ENCODE peak calls at places on chromosomes 7 and 10, in eight cellular contexts. O, G, N, I, F, Z, P and C are unnamed samples. For H3K36me3, the result is how much of the 10 kb centered on the place peaks cover.

GRCh38 chr7:125775319-125775718 is 845.7 kb upstream of the POT1 start:
- DNase-seq in I (no peak), N (no peak), F (no peak), G (no peak), Z (no peak), O (no peak), P (no peak), C (no peak)

GRCh38 chr7:117484988-117485655 is 5.3 kb downstream of the CFTR start:
- DNase-seq in O (no peak), Z (no peak), P (no peak), G (no peak), N (no peak), I (no peak), F (no peak), C (no peak)

GRCh38 chr10:30745953-30746352 is 116.4 kb upstream of the LYZL2 start:
- DNase-seq in N (no peak), F (no peak), O (no peak), P (no peak), G (no peak), Z (no peak), I (no peak), C (no peak)

GRCh38 chr7:16416289-16417282 is 4.8 kb downstream of the CRPPA start:
- DNase-seq in N (no peak), O (no peak), G (peak), I (no peak), P (no peak), Z (no peak), F (no peak), C (no peak)

GRCh38 chr10:71860243-71861029 is 9.4 kb upstream of the PSAP start:
- DNase-seq in N (peak), P (peak), F (peak), I (peak), Z (peak), O (peak), G (peak), C (peak)

GRCh38 chr10:43105119-43105792 is 28.4 kb downstream of the RET start:
- DNase-seq in O (peak), I (peak), Z (peak), P (peak), N (peak), G (peak), F (peak), C (peak)

GRCh38 chr10:58675321-58675720 is 162.6 kb downstream of the BICC1 start:
- DNase-seq in I (no peak), Z (no peak), N (no peak), G (no peak), O (no peak), F (no peak), P (no peak), C (no peak)

GRCh38 chr7:50119815-50120637 is 27.0 kb upstream of the ZPBP start:
- DNase-seq in F (no peak), O (no peak), Z (no peak), P (no peak), N (no peak), I (peak), G (no peak), C (no peak)

GRCh38 chr10:91296471-91296870 is 76.0 kb downstream of the PCGF5 start:
- DNase-seq in O (peak), F (no peak), N (no peak), G (no peak), Z (no peak), I (peak), P (no peak), C (no peak)

GRCh38 chr7:157370761-157371160 is 34.0 kb downstream of the DNAJB6 start:
- DNase-seq in O (no peak), F (no peak), Z (no peak), G (no peak), P (no peak), I (no peak), N (peak), C (no peak)
- TF ChIP-seq POLR2A in O (no peak), F (no peak), Z (no peak), G (no peak), P (no peak), I (no peak), N (no peak), C (no peak)

DNA sequence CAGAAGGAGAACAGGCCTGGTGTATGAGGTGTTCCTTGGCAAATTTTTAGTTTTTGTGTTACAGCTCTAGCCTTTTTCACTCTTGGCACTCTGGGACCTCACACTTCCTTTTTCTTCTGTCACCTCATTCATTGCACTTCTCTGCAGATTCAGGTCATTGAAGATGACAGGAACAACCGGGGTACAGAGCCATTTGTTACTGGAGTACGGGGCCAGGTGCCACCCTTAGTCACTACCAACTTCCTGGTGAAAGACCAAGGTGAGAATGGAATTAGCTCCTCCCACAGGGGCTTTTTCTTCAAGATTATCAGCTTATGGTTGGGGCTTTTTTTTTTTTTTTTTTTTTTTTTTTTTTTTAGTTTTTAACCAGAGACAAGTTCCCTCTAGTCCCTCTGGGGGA is 18.5 kb upstream of the CHCHD1 start:
- DNase-seq in I (no peak), O (no peak), P (no peak), N (no peak), F (no peak), Z (no peak), G (no peak), C (no peak)
- H3K36me3 ChIP-seq in I (half or more), O (half or more), P (under half), N (half or more), F (half or more), Z (under half), G (half or more), C (under half)

GRCh38 chr7:134083766-134084487 is 43.2 kb upstream of the LRGUK start:
- DNase-seq in G (no peak), I (peak), F (no peak), P (no peak), Z (no peak), N (no peak), O (no peak), C (no peak)
- TF ChIP-seq POLR2A in G (no peak), I (no peak), F (no peak), P (no peak), Z (no peak), N (no peak), O (no peak), C (no peak)

GRCh38 chr7:5309146-5309545 is 26.4 kb downstream of the SLC29A4 start:
- DNase-seq in F (no peak), P (no peak), O (no peak), N (no peak), I (no peak), G (no peak), Z (no peak), C (no peak)
- H3K36me3 ChIP-seq in F (half or more), P (under half), O (under half), N (half or more), I (under half), G (under half), Z (under half), C (under half)

DNA sequence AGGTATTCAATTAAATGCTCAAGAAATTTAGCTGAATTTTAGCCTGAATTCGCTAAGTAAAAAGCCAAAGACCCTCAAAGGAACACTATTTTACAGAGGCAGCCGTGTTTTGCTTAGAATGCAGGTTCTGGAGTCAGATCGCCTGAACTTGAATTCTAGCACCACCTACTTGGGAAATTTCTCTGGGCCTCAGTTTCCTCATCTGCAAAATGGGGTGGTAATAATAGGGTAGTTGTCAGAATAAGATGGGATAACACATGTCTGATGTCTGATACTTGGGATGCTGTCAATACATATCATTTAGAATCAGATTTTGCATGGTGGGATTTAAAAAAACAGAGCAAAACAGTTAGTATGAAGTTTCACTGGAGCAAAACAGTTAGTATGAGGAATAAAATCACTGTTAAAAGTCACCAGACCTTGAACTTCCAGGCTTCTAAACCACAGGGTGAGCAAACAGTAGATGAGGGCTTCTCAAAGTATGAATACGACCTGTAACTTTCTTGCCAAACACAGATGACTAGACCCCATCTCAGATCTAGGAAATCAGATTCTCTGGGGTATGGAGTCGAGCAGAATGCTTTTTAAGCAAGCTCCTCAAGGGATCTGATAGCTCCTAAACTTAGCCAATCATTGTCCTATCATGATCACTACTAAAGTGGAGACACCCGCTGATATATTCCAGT is 75.4 kb downstream of the ATXN7L1 start:
- DNase-seq in O (no peak), N (no peak), Z (no peak), G (no peak), I (no peak), F (no peak), P (no peak), C (no peak)
- TF ChIP-seq POLR2A in O (no peak), N (no peak), Z (no peak), G (no peak), I (no peak), F (no peak), P (no peak), C (no peak)

GRCh38 chr10:50304655-50305054 is 53.3 kb upstream of the ASAH2 start:
- DNase-seq in G (no peak), P (no peak), O (no peak), N (no peak), F (no peak), I (no peak), Z (no peak), C (no peak)
- H3K36me3 ChIP-seq in G (under half), P (under half), O (under half), N (under half), F (under half), I (under half), Z (under half), C (under half)

GRCh38 chr7:103344453-103345149 is at the start of gene DNAJC2:
- DNase-seq in O (peak), N (peak), I (peak), Z (peak), F (peak), P (peak), G (peak), C (peak)

GRCh38 chr7:103348959-103349358 is 1.5 kb downstream of the PSMC2 start:
- DNase-seq in N (no peak), G (no peak), F (no peak), P (no peak), I (no peak), Z (no peak), O (no peak), C (no peak)

GRCh38 chr7:103348452-103348851 is 1.0 kb downstream of the PSMC2 start:
- DNase-seq in N (no peak), Z (no peak), G (no peak), O (no peak), I (no peak), F (no peak), P (no peak), C (no peak)

GRCh38 chr7:103343758-103344452 is 662 bp downstream of the DNAJC2 start:
- DNase-seq in G (peak), I (no peak), O (no peak), P (no peak), Z (no peak), N (peak), F (no peak), C (no peak)

DNA sequence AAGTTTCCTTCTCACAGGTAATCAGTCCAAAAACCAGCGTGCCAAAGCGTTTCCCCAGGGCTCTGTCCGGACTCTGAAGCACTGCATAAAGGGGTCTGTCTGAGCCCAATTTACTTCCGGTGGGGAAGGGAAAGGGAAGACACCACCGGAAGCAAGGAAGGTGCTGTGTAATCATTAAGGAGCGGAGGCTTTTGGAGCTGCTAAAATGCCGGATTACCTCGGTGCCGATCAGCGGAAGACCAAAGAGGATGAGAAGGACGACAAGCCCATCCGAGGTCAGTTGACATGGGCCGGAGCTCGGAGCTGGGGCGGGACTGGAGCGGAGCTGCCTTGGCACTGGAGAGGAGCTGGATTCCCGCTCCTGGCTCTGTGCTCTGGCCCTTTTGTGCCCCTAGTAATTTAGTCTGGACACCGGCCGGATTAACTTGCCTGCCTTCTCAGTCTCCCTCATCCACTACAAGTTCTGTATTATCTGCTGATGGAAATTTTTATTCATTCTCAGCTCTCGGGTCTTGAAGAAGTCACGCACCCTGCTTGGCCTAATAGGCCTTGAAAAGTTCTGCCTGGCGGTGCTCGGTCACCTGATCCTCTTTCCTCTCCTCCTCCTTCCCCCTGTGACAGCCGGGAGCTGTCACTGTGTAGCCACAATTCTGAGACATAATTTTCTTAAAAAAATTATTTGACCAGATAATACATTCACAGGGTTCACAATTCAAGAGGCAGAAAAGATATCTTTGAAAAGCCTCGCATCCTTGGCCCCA is at the start of gene PSMC2:
- DNase-seq in Z (peak), N (peak), F (peak), O (peak), G (peak), I (peak), P (peak), C (peak)
- TF ChIP-seq POLR2A in Z (no peak), N (no peak), F (no peak), O (peak), G (no peak), I (peak), P (peak), C (peak)

GRCh38 chr10:15106352-15107013 is 9.3 kb downstream of the RPP38 start:
- DNase-seq in G (peak), F (peak), Z (peak), N (peak), O (peak), P (no peak), I (peak), C (peak)
- H3K36me3 ChIP-seq in G (under half), F (half or more), Z (under half), N (half or more), O (under half), P (under half), I (half or more), C (under half)

GRCh38 chr7:116355423-116355765 is 144.1 kb upstream of the CAV2 start:
- DNase-seq in O (no peak), N (no peak), F (no peak), G (no peak), I (no peak), P (no peak), Z (no peak), C (no peak)

GRCh38 chr7:116354171-116354545 is 143.8 kb downstream of the TES start:
- DNase-seq in I (no peak), G (peak), F (peak), Z (no peak), N (peak), O (no peak), P (no peak), C (peak)

GRCh38 chr7:116356333-116356965 is 143.1 kb upstream of the CAV2 start:
- DNase-seq in I (no peak), F (peak), O (no peak), Z (no peak), P (no peak), N (no peak), G (peak), C (no peak)

GRCh38 chr7:116353614-116354013 is 143.3 kb downstream of the TES start:
- DNase-seq in G (peak), N (peak), I (no peak), F (peak), P (no peak), O (no peak), Z (no peak), C (peak)

DNA sequence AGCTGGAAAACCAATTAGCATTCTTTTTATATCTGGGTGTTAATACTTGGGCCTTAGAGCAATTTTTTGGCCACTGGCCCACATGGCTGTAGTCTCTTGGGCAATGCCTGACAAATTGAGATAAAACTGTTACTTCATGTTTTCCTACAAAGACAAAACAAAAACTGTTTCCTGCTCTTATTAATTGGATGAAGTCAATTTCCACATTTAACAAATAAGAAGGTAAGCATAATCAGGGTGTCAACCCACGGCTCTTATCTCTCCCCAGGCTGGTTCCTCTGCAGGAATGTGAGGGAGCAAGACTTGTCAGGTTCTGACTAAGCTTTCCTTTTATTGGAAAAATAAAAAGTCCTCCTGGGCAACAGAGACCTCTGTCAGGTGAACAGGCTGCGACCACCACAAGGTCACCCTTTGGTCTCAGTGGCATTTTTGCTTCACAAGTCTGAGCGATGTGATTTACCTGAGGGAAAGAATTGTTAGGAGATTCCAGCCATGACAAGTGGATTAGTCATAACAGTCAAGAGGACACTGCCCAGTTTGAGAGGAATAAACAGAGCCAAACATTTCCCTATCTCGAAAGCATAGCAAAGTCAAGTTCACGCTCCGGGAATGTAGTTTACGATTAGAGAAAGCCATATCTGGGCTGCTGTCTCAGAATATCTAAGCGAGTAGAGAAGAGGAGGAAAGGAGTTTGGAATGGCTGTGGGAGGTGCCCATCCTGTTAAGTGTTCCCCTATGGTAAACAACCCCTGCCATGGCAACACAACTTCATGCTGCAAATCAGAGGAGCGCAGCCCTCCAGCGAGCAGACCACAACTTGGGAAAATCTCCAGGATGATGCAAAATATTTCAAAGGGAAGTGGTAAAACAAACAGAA is 144.4 kb downstream of the TES start:
- DNase-seq in I (no peak), F (peak), P (no peak), N (peak), Z (no peak), O (peak), G (peak), C (peak)
- TF ChIP-seq POLR2A in I (no peak), F (no peak), P (no peak), N (no peak), Z (no peak), O (no peak), G (no peak), C (no peak)